ENCODE peak calls at places on chromosomes 12 and 14, in eight cellular contexts. K, V, O, Y, J, C, Z and W are unnamed samples.

GRCh38 chr14:106879241-106879640 is 1352.9 kb downstream of the TMEM121 start:
- DNase-seq in J (no peak), V (peak; percentile 75), Z (no peak), K (no peak), C (no peak), O (no peak), Y (no peak), W (no peak)

GRCh38 chr12:14554281-14555008 is 13.2 kb downstream of the PLBD1 start:
- DNase-seq in Z (peak; percentile 65), O (no peak), K (no peak), J (no peak), C (no peak), Y (peak; percentile 89), V (no peak), W (peak; percentile 61)

GRCh38 chr12:2295941-2296461 is 243.2 kb downstream of the CACNA1C start:
- DNase-seq in O (no peak), V (no peak), J (no peak), C (no peak), Z (peak; percentile 70), K (no peak), Y (no peak), W (no peak)

GRCh38 chr12:59040651-59041050 is 120.3 kb upstream of the LRIG3 start:
- DNase-seq in K (no peak), J (no peak), Z (peak; percentile 84), V (no peak), O (peak; percentile 26), C (no peak), Y (no peak), W (peak; percentile 61)

GRCh38 chr12:52826611-52827498 is 7.3 kb downstream of the KRT79 start:
- DNase-seq in Y (no peak), O (no peak), V (no peak), K (no peak), C (no peak), J (no peak), Z (no peak), W (no peak)

GRCh38 chr14:86501611-86502010 is 971.7 kb downstream of the FLRT2 start:
- DNase-seq in O (no peak), C (no peak), J (no peak), Z (no peak), K (no peak), Y (no peak), V (no peak), W (no peak)

GRCh38 chr14:95008445-95009217 is 148.7 kb downstream of the DICER1 start:
- DNase-seq in Y (no peak), C (no peak), J (no peak), V (no peak), Z (no peak), O (no peak), K (no peak), W (no peak)

GRCh38 chr14:103118663-103119404 is 4.4 kb upstream of the TNFAIP2 start:
- DNase-seq in Y (peak; percentile 63), J (no peak), C (no peak), Z (no peak), V (no peak), K (no peak), O (no peak), W (no peak)

GRCh38 chr12:48681416-48681737 is 661 bp downstream of the KANSL2 start:
- DNase-seq in Y (no peak), Z (no peak), J (no peak), O (no peak), K (no peak), V (no peak), C (no peak), W (no peak)

GRCh38 chr12:97292588-97292987 is 170.0 kb upstream of the RMST start:
- DNase-seq in O (no peak), C (no peak), J (no peak), Y (no peak), Z (no peak), K (no peak), V (no peak), W (no peak)